ENCODE peak calls at places on chromosomes 5 and 9, in eight cellular contexts. One of them, this sample, is unnamed.

GRCh38 chr5:28862860-28863196 is 1824.4 kb upstream of the CDH9 start:
- DNase-seq in LoVo: no peak
- DNase-seq in C1 segment of cervical spinal cord: no peak
- DNase-seq in NCI-H2029: peak; percentile 26
- DNase-seq in DND-41: no peak
- DNase-seq in head of caudate nucleus: no peak
- DNase-seq in neuronal stem cell: no peak
- DNase-seq in NCI-H1105 treated with DMSO at 0.1 percent for 48 hours: no peak
- DNase-seq in this sample: no peak

GRCh38 chr9:93896496-93897033 is 58.6 kb downstream of the BARX1 start:
- DNase-seq in LoVo: no peak
- DNase-seq in C1 segment of cervical spinal cord: no peak
- DNase-seq in NCI-H2029: no peak
- DNase-seq in DND-41: no peak
- DNase-seq in head of caudate nucleus: no peak
- DNase-seq in neuronal stem cell: no peak
- DNase-seq in NCI-H1105 treated with DMSO at 0.1 percent for 48 hours: no peak
- DNase-seq in this sample: no peak

GRCh38 chr9:128027166-128027539 is 40.0 kb downstream of the NAIF1 start:
- DNase-seq in LoVo: no peak
- DNase-seq in C1 segment of cervical spinal cord: no peak
- DNase-seq in NCI-H2029: no peak
- DNase-seq in DND-41: no peak
- DNase-seq in head of caudate nucleus: no peak
- DNase-seq in neuronal stem cell: no peak
- DNase-seq in NCI-H1105 treated with DMSO at 0.1 percent for 48 hours: no peak
- DNase-seq in this sample: peak; percentile 80

GRCh38 chr5:141709704-141710267 is 27.8 kb upstream of the ARAP3 start:
- DNase-seq in LoVo: no peak
- DNase-seq in C1 segment of cervical spinal cord: no peak
- DNase-seq in NCI-H2029: no peak
- DNase-seq in DND-41: no peak
- DNase-seq in head of caudate nucleus: no peak
- DNase-seq in neuronal stem cell: no peak
- DNase-seq in NCI-H1105 treated with DMSO at 0.1 percent for 48 hours: no peak
- DNase-seq in this sample: no peak

GRCh38 chr9:106878081-106878837 is 15.3 kb downstream of the ZNF462 start:
- DNase-seq in LoVo: no peak
- DNase-seq in C1 segment of cervical spinal cord: no peak
- DNase-seq in NCI-H2029: no peak
- DNase-seq in DND-41: no peak
- DNase-seq in head of caudate nucleus: no peak
- DNase-seq in neuronal stem cell: no peak
- DNase-seq in NCI-H1105 treated with DMSO at 0.1 percent for 48 hours: no peak
- DNase-seq in this sample: no peak

GRCh38 chr5:148998174-148998797 is 64.6 kb downstream of the SH3TC2 start:
- DNase-seq in LoVo: peak; percentile 54
- DNase-seq in C1 segment of cervical spinal cord: no peak
- DNase-seq in NCI-H2029: peak; percentile 16
- DNase-seq in DND-41: no peak
- DNase-seq in head of caudate nucleus: peak; percentile 10
- DNase-seq in neuronal stem cell: peak; percentile 20
- DNase-seq in NCI-H1105 treated with DMSO at 0.1 percent for 48 hours: peak; percentile 12
- DNase-seq in this sample: peak; percentile 82

GRCh38 chr5:138648841-138649240 is 73.6 kb upstream of the HSPA9 start:
- DNase-seq in LoVo: no peak
- DNase-seq in C1 segment of cervical spinal cord: no peak
- DNase-seq in NCI-H2029: no peak
- DNase-seq in DND-41: no peak
- DNase-seq in head of caudate nucleus: no peak
- DNase-seq in neuronal stem cell: no peak
- DNase-seq in NCI-H1105 treated with DMSO at 0.1 percent for 48 hours: no peak
- DNase-seq in this sample: no peak

GRCh38 chr9:99478469-99479027 is 256.5 kb downstream of the SEC61B start:
- DNase-seq in LoVo: no peak
- DNase-seq in C1 segment of cervical spinal cord: no peak
- DNase-seq in NCI-H2029: no peak
- DNase-seq in DND-41: no peak
- DNase-seq in head of caudate nucleus: no peak
- DNase-seq in neuronal stem cell: no peak
- DNase-seq in NCI-H1105 treated with DMSO at 0.1 percent for 48 hours: no peak
- DNase-seq in this sample: no peak

GRCh38 chr9:88313364-88314220 is 74.7 kb upstream of the SPIN1 start:
- DNase-seq in LoVo: no peak
- DNase-seq in C1 segment of cervical spinal cord: no peak
- DNase-seq in NCI-H2029: no peak
- DNase-seq in DND-41: no peak
- DNase-seq in head of caudate nucleus: no peak
- DNase-seq in neuronal stem cell: no peak
- DNase-seq in NCI-H1105 treated with DMSO at 0.1 percent for 48 hours: no peak
- DNase-seq in this sample: no peak

GRCh38 chr5:170642776-170643436 is 139.1 kb downstream of the KCNIP1 start:
- DNase-seq in LoVo: no peak
- DNase-seq in C1 segment of cervical spinal cord: no peak
- DNase-seq in NCI-H2029: no peak
- DNase-seq in DND-41: no peak
- DNase-seq in head of caudate nucleus: no peak
- DNase-seq in neuronal stem cell: no peak
- DNase-seq in NCI-H1105 treated with DMSO at 0.1 percent for 48 hours: no peak
- DNase-seq in this sample: no peak

GRCh38 chr9:119357697-119358096 is 11.5 kb downstream of the BRINP1 start:
- DNase-seq in LoVo: no peak
- DNase-seq in C1 segment of cervical spinal cord: no peak
- DNase-seq in NCI-H2029: no peak
- DNase-seq in DND-41: no peak
- DNase-seq in head of caudate nucleus: no peak
- DNase-seq in neuronal stem cell: no peak
- DNase-seq in NCI-H1105 treated with DMSO at 0.1 percent for 48 hours: no peak
- DNase-seq in this sample: no peak

This sample was measured in choroid plexus epithelial cell.